ENCODE peak calls at places on chromosomes 11 and 22, in five cellular contexts. One of them, this sample, is unnamed.

GRCh38 chr11:48105096-48105990 is 111.3 kb upstream of the OR4B1 start:
- DNase-seq in SHP77 treated with DMSO at 0.1 percent for 48 hours: no peak
- DNase-seq in naive thymus-derived CD4-positive, alpha-beta T cell: no peak
- DNase-seq in activated T-cell treated with anti-CD3 and anti-CD28 coated beads for 4 hours: no peak
- DNase-seq in NAMALWA: no peak
- DNase-seq in this sample: no peak

GRCh38 chr11:75014129-75014528 is 25.4 kb downstream of the NEU3 start:
- DNase-seq in naive thymus-derived CD4-positive, alpha-beta T cell: no peak
- DNase-seq in activated T-cell treated with anti-CD3 and anti-CD28 coated beads for 4 hours: no peak
- DNase-seq in SHP77 treated with DMSO at 0.1 percent for 48 hours: no peak
- DNase-seq in NAMALWA: no peak
- DNase-seq in this sample: peak; percentile 30

GRCh38 chr11:85665756-85666155 is 827 bp upstream of the CREBZF start:
- DNase-seq in SHP77 treated with DMSO at 0.1 percent for 48 hours: no peak
- DNase-seq in naive thymus-derived CD4-positive, alpha-beta T cell: no peak
- DNase-seq in NAMALWA: peak; percentile 43
- DNase-seq in activated T-cell treated with anti-CD3 and anti-CD28 coated beads for 4 hours: no peak
- DNase-seq in this sample: no peak

GRCh38 chr11:5384335-5384734 is 723 bp downstream of the OR51M1 start:
- DNase-seq in NAMALWA: no peak
- DNase-seq in SHP77 treated with DMSO at 0.1 percent for 48 hours: no peak
- DNase-seq in activated T-cell treated with anti-CD3 and anti-CD28 coated beads for 4 hours: no peak
- DNase-seq in naive thymus-derived CD4-positive, alpha-beta T cell: no peak
- DNase-seq in this sample: no peak

GRCh38 chr11:128593281-128593680 is 5.9 kb upstream of the ETS1 start:
- DNase-seq in naive thymus-derived CD4-positive, alpha-beta T cell: no peak
- DNase-seq in activated T-cell treated with anti-CD3 and anti-CD28 coated beads for 4 hours: no peak
- DNase-seq in NAMALWA: no peak
- DNase-seq in SHP77 treated with DMSO at 0.1 percent for 48 hours: no peak
- DNase-seq in this sample: no peak

GRCh38 chr11:110728476-110728875 is 16.2 kb upstream of the ARHGAP20 start:
- DNase-seq in activated T-cell treated with anti-CD3 and anti-CD28 coated beads for 4 hours: no peak
- DNase-seq in NAMALWA: no peak
- DNase-seq in naive thymus-derived CD4-positive, alpha-beta T cell: no peak
- DNase-seq in SHP77 treated with DMSO at 0.1 percent for 48 hours: no peak
- DNase-seq in this sample: no peak

GRCh38 chr11:76263657-76264056 is 57.4 kb upstream of the WNT11 start:
- DNase-seq in activated T-cell treated with anti-CD3 and anti-CD28 coated beads for 4 hours: no peak
- DNase-seq in NAMALWA: no peak
- DNase-seq in naive thymus-derived CD4-positive, alpha-beta T cell: no peak
- DNase-seq in SHP77 treated with DMSO at 0.1 percent for 48 hours: no peak
- DNase-seq in this sample: no peak

GRCh38 chr22:27377501-27377900 is 424.1 kb downstream of the MN1 start:
- DNase-seq in SHP77 treated with DMSO at 0.1 percent for 48 hours: no peak
- DNase-seq in naive thymus-derived CD4-positive, alpha-beta T cell: no peak
- DNase-seq in NAMALWA: no peak
- DNase-seq in activated T-cell treated with anti-CD3 and anti-CD28 coated beads for 4 hours: no peak
- DNase-seq in this sample: no peak

GRCh38 chr11:2580061-2580421 is 119.8 kb downstream of the KCNQ1OT1 start:
- DNase-seq in SHP77 treated with DMSO at 0.1 percent for 48 hours: no peak
- DNase-seq in activated T-cell treated with anti-CD3 and anti-CD28 coated beads for 4 hours: no peak
- DNase-seq in naive thymus-derived CD4-positive, alpha-beta T cell: no peak
- DNase-seq in NAMALWA: no peak
- DNase-seq in this sample: no peak

GRCh38 chr11:76658231-76658630 is 12.3 kb downstream of the LRRC32 start:
- DNase-seq in naive thymus-derived CD4-positive, alpha-beta T cell: no peak
- DNase-seq in NAMALWA: no peak
- DNase-seq in SHP77 treated with DMSO at 0.1 percent for 48 hours: peak; percentile 37
- DNase-seq in activated T-cell treated with anti-CD3 and anti-CD28 coated beads for 4 hours: no peak
- DNase-seq in this sample: no peak

GRCh38 chr22:46084943-46085830 is 65.1 kb upstream of the PPARA start:
- DNase-seq in activated T-cell treated with anti-CD3 and anti-CD28 coated beads for 4 hours: no peak
- DNase-seq in NAMALWA: no peak
- DNase-seq in naive thymus-derived CD4-positive, alpha-beta T cell: no peak
- DNase-seq in SHP77 treated with DMSO at 0.1 percent for 48 hours: no peak
- DNase-seq in this sample: no peak

GRCh38 chr11:99316761-99317475 is 296.2 kb downstream of the CNTN5 start:
- DNase-seq in NAMALWA: no peak
- DNase-seq in naive thymus-derived CD4-positive, alpha-beta T cell: no peak
- DNase-seq in activated T-cell treated with anti-CD3 and anti-CD28 coated beads for 4 hours: no peak
- DNase-seq in SHP77 treated with DMSO at 0.1 percent for 48 hours: peak; percentile 74
- DNase-seq in this sample: no peak

GRCh38 chr22:36302439-36303114 is 49.6 kb downstream of the APOL1 start:
- DNase-seq in NAMALWA: no peak
- DNase-seq in naive thymus-derived CD4-positive, alpha-beta T cell: no peak
- DNase-seq in activated T-cell treated with anti-CD3 and anti-CD28 coated beads for 4 hours: no peak
- DNase-seq in SHP77 treated with DMSO at 0.1 percent for 48 hours: no peak
- DNase-seq in this sample: no peak

GRCh38 chr11:69567951-69568808 is 72.8 kb upstream of the CCND1 start:
- DNase-seq in SHP77 treated with DMSO at 0.1 percent for 48 hours: no peak
- DNase-seq in naive thymus-derived CD4-positive, alpha-beta T cell: no peak
- DNase-seq in NAMALWA: no peak
- DNase-seq in activated T-cell treated with anti-CD3 and anti-CD28 coated beads for 4 hours: no peak
- DNase-seq in this sample: no peak

GRCh38 chr11:94304559-94304958 is at the start of gene IZUMO1R:
- DNase-seq in SHP77 treated with DMSO at 0.1 percent for 48 hours: no peak
- DNase-seq in naive thymus-derived CD4-positive, alpha-beta T cell: no peak
- DNase-seq in activated T-cell treated with anti-CD3 and anti-CD28 coated beads for 4 hours: no peak
- DNase-seq in NAMALWA: no peak
- DNase-seq in this sample: no peak

GRCh38 chr11:116948375-116948774 is 111.0 kb upstream of the APOA1 start:
- DNase-seq in SHP77 treated with DMSO at 0.1 percent for 48 hours: no peak
- DNase-seq in activated T-cell treated with anti-CD3 and anti-CD28 coated beads for 4 hours: no peak
- DNase-seq in NAMALWA: no peak
- DNase-seq in naive thymus-derived CD4-positive, alpha-beta T cell: no peak
- DNase-seq in this sample: no peak

GRCh38 chr11:88098289-88098688 is 77.0 kb downstream of the RAB38 start:
- DNase-seq in naive thymus-derived CD4-positive, alpha-beta T cell: no peak
- DNase-seq in NAMALWA: no peak
- DNase-seq in SHP77 treated with DMSO at 0.1 percent for 48 hours: no peak
- DNase-seq in activated T-cell treated with anti-CD3 and anti-CD28 coated beads for 4 hours: no peak
- DNase-seq in this sample: no peak

GRCh38 chr11:557328-558132 is 3.0 kb downstream of the LMNTD2 start:
- DNase-seq in SHP77 treated with DMSO at 0.1 percent for 48 hours: no peak
- DNase-seq in naive thymus-derived CD4-positive, alpha-beta T cell: no peak
- DNase-seq in activated T-cell treated with anti-CD3 and anti-CD28 coated beads for 4 hours: no peak
- DNase-seq in NAMALWA: no peak
- DNase-seq in this sample: no peak

GRCh38 chr22:16824718-16825687 is at the start of gene XKR3:
- DNase-seq in SHP77 treated with DMSO at 0.1 percent for 48 hours: no peak
- DNase-seq in naive thymus-derived CD4-positive, alpha-beta T cell: no peak
- DNase-seq in NAMALWA: peak; percentile 43
- DNase-seq in activated T-cell treated with anti-CD3 and anti-CD28 coated beads for 4 hours: no peak
- DNase-seq in this sample: no peak

GRCh38 chr22:26393929-26394328 is 35.1 kb upstream of the ASPHD2 start:
- DNase-seq in NAMALWA: no peak
- DNase-seq in SHP77 treated with DMSO at 0.1 percent for 48 hours: no peak
- DNase-seq in naive thymus-derived CD4-positive, alpha-beta T cell: no peak
- DNase-seq in activated T-cell treated with anti-CD3 and anti-CD28 coated beads for 4 hours: no peak
- DNase-seq in this sample: no peak

GRCh38 chr11:3155216-3155615 is 9.9 kb downstream of the OSBPL5 start:
- DNase-seq in NAMALWA: no peak
- DNase-seq in activated T-cell treated with anti-CD3 and anti-CD28 coated beads for 4 hours: no peak
- DNase-seq in SHP77 treated with DMSO at 0.1 percent for 48 hours: no peak
- DNase-seq in naive thymus-derived CD4-positive, alpha-beta T cell: no peak
- DNase-seq in this sample: no peak

GRCh38 chr11:93099811-93100210 is 98.0 kb downstream of the SLC36A4 start:
- DNase-seq in SHP77 treated with DMSO at 0.1 percent for 48 hours: no peak
- DNase-seq in naive thymus-derived CD4-positive, alpha-beta T cell: no peak
- DNase-seq in activated T-cell treated with anti-CD3 and anti-CD28 coated beads for 4 hours: no peak
- DNase-seq in NAMALWA: no peak
- DNase-seq in this sample: peak; percentile 38